ENCODE peak calls at places on chromosome 1, in four cellular contexts. W is NCI-H748 treated with DMSO at 0.1 percent for 48 hours, O is kidney glomerular epithelial cell, B is neural crest cell. T is an unnamed sample.

GRCh38 chr1:29398431-29398830 is 162.1 kb downstream of the PTPRU start:
- DNase-seq in W (no peak), O (no peak), B (no peak), T (no peak)

GRCh38 chr1:174999926-175000696 is at the start of gene CACYBP:
- DNase-seq in W (no peak), O (peak), B (no peak), T (peak)

GRCh38 chr1:239719642-239720258 is 333.4 kb downstream of the CHRM3 start:
- DNase-seq in W (no peak), O (no peak), B (no peak), T (no peak)

GRCh38 chr1:162177126-162177525 is 107.6 kb downstream of the NOS1AP start:
- DNase-seq in W (no peak), O (no peak), B (no peak), T (no peak)

GRCh38 chr1:227885648-227886502 is 61.9 kb downstream of the WNT9A start:
- DNase-seq in W (no peak), O (peak), B (no peak), T (no peak)

GRCh38 chr1:66370462-66370907 is 163.5 kb upstream of the SGIP1 start:
- DNase-seq in W (no peak), O (peak), B (no peak), T (no peak)

GRCh38 chr1:45319761-45320160 is 6.9 kb upstream of the HPDL start:
- DNase-seq in W (no peak), O (no peak), B (no peak), T (no peak)

GRCh38 chr1:198212675-198213074 is 55.9 kb downstream of the NEK7 start:
- DNase-seq in W (no peak), O (peak), B (no peak), T (no peak)

GRCh38 chr1:234659538-234659937 is 49.6 kb upstream of the IRF2BP2 start:
- DNase-seq in W (no peak), O (peak), B (no peak), T (no peak)

T was measured in GM12891.